ENCODE peak calls at places on chromosomes 16 and 17, in four cellular contexts. G is NCI-H2029 treated with DMSO at 0.1 percent for 48 hours, I is NCI-H774, K is cardiac fibroblast. V is an unnamed sample.

GRCh38 chr17:40035162-40035559 is 19.0 kb downstream of the MED24 start:
- DNase-seq in G (no peak), I (peak), K (peak), V (no peak)

GRCh38 chr17:57739402-57740224 is 5.5 kb downstream of the CCDC182 start:
- DNase-seq in G (peak), I (no peak), K (peak), V (no peak)

GRCh38 chr17:60522889-60523626 is 3.0 kb downstream of the APPBP2 start:
- DNase-seq in G (no peak), I (no peak), K (no peak), V (no peak)

GRCh38 chr16:77430360-77430759 is 4.5 kb downstream of the ADAMTS18 start:
- DNase-seq in G (no peak), I (no peak), K (no peak), V (no peak)

GRCh38 chr16:9954181-9954580 is 228.0 kb downstream of the GRIN2A start:
- DNase-seq in G (no peak), I (no peak), K (no peak), V (no peak)

GRCh38 chr17:80034977-80035686 is 540 bp downstream of the TBC1D16 start:
- DNase-seq in G (no peak), I (peak), K (peak), V (no peak)

GRCh38 chr17:70021726-70022125 is 53.3 kb upstream of the KCNJ16 start:
- DNase-seq in G (no peak), I (no peak), K (no peak), V (no peak)

GRCh38 chr17:50863221-50863843 is 2.8 kb downstream of the TOB1 start:
- DNase-seq in G (no peak), I (no peak), K (peak), V (no peak)

GRCh38 chr17:44333371-44333770 is 8.7 kb upstream of the SLC25A39 start:
- DNase-seq in G (no peak), I (no peak), K (no peak), V (no peak)

GRCh38 chr17:42992872-42993271 is 5.3 kb upstream of the RPL27 start:
- DNase-seq in G (no peak), I (no peak), K (no peak), V (no peak)

GRCh38 chr17:48505788-48506187 is 25.0 kb downstream of the HOXB1 start:
- DNase-seq in G (peak), I (peak), K (peak), V (peak)

GRCh38 chr17:27354051-27354490 is 60.2 kb downstream of the WSB1 start:
- DNase-seq in G (no peak), I (no peak), K (no peak), V (no peak)

GRCh38 chr17:20206591-20206990 is 197.4 kb downstream of the SPECC1 start:
- DNase-seq in G (no peak), I (no peak), K (peak), V (no peak)

GRCh38 chr16:64311241-64311640 is 810.6 kb downstream of the CDH11 start:
- DNase-seq in G (no peak), I (no peak), K (peak), V (peak)

GRCh38 chr16:88694221-88695087 is 8.1 kb upstream of the SNAI3 start:
- DNase-seq in G (no peak), I (no peak), K (no peak), V (no peak)

GRCh38 chr16:75099075-75099667 is 17.4 kb downstream of the LDHD start:
- DNase-seq in G (no peak), I (no peak), K (no peak), V (no peak)

GRCh38 chr17:17254026-17254425 is 17.1 kb upstream of the FLCN start:
- DNase-seq in G (no peak), I (no peak), K (peak), V (no peak)

GRCh38 chr17:64400644-64401043 is 10.0 kb upstream of the PECAM1 start:
- DNase-seq in G (no peak), I (no peak), K (no peak), V (no peak)

GRCh38 chr17:76709077-76709950 is 1.5 kb downstream of the MXRA7 start:
- DNase-seq in G (no peak), I (no peak), K (peak), V (peak)

GRCh38 chr16:72481419-72481818 is 309.5 kb upstream of the PMFBP1 start:
- DNase-seq in G (no peak), I (no peak), K (peak), V (no peak)